ENCODE peak calls at places on chromosomes 2 and 18, in five cellular contexts. One of them, this sample, is unnamed.
A peak's percentile ranks its signal among the peaks of the same experiment; 100 is the strongest.

GRCh38 chr2:187379869-187380268 is 68.2 kb downstream of the CALCRL start:
- DNase-seq in left ventricle myocardium inferior: no peak
- DNase-seq in esophagus squamous epithelium: no peak
- DNase-seq in CD8-positive, alpha-beta T cell: no peak
- DNase-seq in OCI-LY7: no peak
- DNase-seq in this sample: no peak

GRCh38 chr2:62456721-62457539 is 49.1 kb downstream of the TMEM17 start:
- DNase-seq in left ventricle myocardium inferior: peak; percentile 66
- DNase-seq in esophagus squamous epithelium: peak; percentile 15
- DNase-seq in CD8-positive, alpha-beta T cell: peak; percentile 66
- DNase-seq in OCI-LY7: peak; percentile 41
- DNase-seq in this sample: peak; percentile 79

GRCh38 chr2:132977812-132978529 is 308.0 kb upstream of the LYPD1 start:
- DNase-seq in left ventricle myocardium inferior: no peak
- DNase-seq in esophagus squamous epithelium: no peak
- DNase-seq in CD8-positive, alpha-beta T cell: no peak
- DNase-seq in OCI-LY7: no peak
- DNase-seq in this sample: no peak

GRCh38 chr2:30335981-30336538 is 104.7 kb downstream of the LBH start:
- DNase-seq in left ventricle myocardium inferior: no peak
- DNase-seq in esophagus squamous epithelium: no peak
- DNase-seq in CD8-positive, alpha-beta T cell: no peak
- DNase-seq in OCI-LY7: no peak
- DNase-seq in this sample: no peak

GRCh38 chr2:132804045-132804444 is 134.0 kb upstream of the LYPD1 start:
- DNase-seq in left ventricle myocardium inferior: no peak
- DNase-seq in esophagus squamous epithelium: no peak
- DNase-seq in CD8-positive, alpha-beta T cell: no peak
- DNase-seq in OCI-LY7: peak; percentile 5
- DNase-seq in this sample: no peak

GRCh38 chr2:1612391-1613077 is 131.8 kb downstream of the PXDN start:
- DNase-seq in left ventricle myocardium inferior: no peak
- DNase-seq in esophagus squamous epithelium: no peak
- DNase-seq in CD8-positive, alpha-beta T cell: no peak
- DNase-seq in OCI-LY7: no peak
- DNase-seq in this sample: no peak

GRCh38 chr18:68740966-68741365 is 26.1 kb upstream of the TMX3 start:
- DNase-seq in left ventricle myocardium inferior: no peak
- DNase-seq in esophagus squamous epithelium: no peak
- DNase-seq in CD8-positive, alpha-beta T cell: no peak
- DNase-seq in OCI-LY7: no peak
- DNase-seq in this sample: no peak

GRCh38 chr2:162257416-162257815 is 14.2 kb upstream of the FAP start:
- DNase-seq in left ventricle myocardium inferior: no peak
- DNase-seq in esophagus squamous epithelium: no peak
- DNase-seq in CD8-positive, alpha-beta T cell: no peak
- DNase-seq in OCI-LY7: no peak
- DNase-seq in this sample: no peak

GRCh38 chr2:208929489-208929864 is 494.4 kb upstream of the MAP2 start:
- DNase-seq in left ventricle myocardium inferior: no peak
- DNase-seq in esophagus squamous epithelium: no peak
- DNase-seq in CD8-positive, alpha-beta T cell: no peak
- DNase-seq in OCI-LY7: no peak
- DNase-seq in this sample: no peak

GRCh38 chr18:48441405-48441881 is 32.3 kb upstream of the ZBTB7C start:
- DNase-seq in left ventricle myocardium inferior: peak; percentile 52
- DNase-seq in esophagus squamous epithelium: no peak
- DNase-seq in CD8-positive, alpha-beta T cell: no peak
- DNase-seq in OCI-LY7: no peak
- DNase-seq in this sample: peak; percentile 54

GRCh38 chr18:31143025-31143424 is 19.6 kb downstream of the DSC1 start:
- DNase-seq in left ventricle myocardium inferior: no peak
- DNase-seq in esophagus squamous epithelium: no peak
- DNase-seq in CD8-positive, alpha-beta T cell: no peak
- DNase-seq in OCI-LY7: no peak
- DNase-seq in this sample: no peak

GRCh38 chr18:78719821-78720220 is 259.8 kb upstream of the SALL3 start:
- DNase-seq in left ventricle myocardium inferior: no peak
- DNase-seq in esophagus squamous epithelium: no peak
- DNase-seq in CD8-positive, alpha-beta T cell: no peak
- DNase-seq in OCI-LY7: no peak
- DNase-seq in this sample: no peak

GRCh38 chr18:79365701-79366100 is 30.0 kb upstream of the NFATC1 start:
- DNase-seq in left ventricle myocardium inferior: no peak
- DNase-seq in esophagus squamous epithelium: no peak
- DNase-seq in CD8-positive, alpha-beta T cell: no peak
- DNase-seq in OCI-LY7: no peak
- DNase-seq in this sample: no peak

GRCh38 chr2:50722828-50723227 is 309.1 kb downstream of the NRXN1 start:
- DNase-seq in left ventricle myocardium inferior: no peak
- DNase-seq in esophagus squamous epithelium: no peak
- DNase-seq in CD8-positive, alpha-beta T cell: no peak
- DNase-seq in OCI-LY7: no peak
- DNase-seq in this sample: no peak

GRCh38 chr2:188394931-188395330 is 103.3 kb downstream of the GULP1 start:
- DNase-seq in left ventricle myocardium inferior: no peak
- DNase-seq in esophagus squamous epithelium: no peak
- DNase-seq in CD8-positive, alpha-beta T cell: no peak
- DNase-seq in OCI-LY7: no peak
- DNase-seq in this sample: no peak

GRCh38 chr18:59697236-59697932 is at the start of gene CCBE1:
- DNase-seq in left ventricle myocardium inferior: peak; percentile 60
- DNase-seq in esophagus squamous epithelium: no peak
- DNase-seq in CD8-positive, alpha-beta T cell: no peak
- DNase-seq in OCI-LY7: no peak
- DNase-seq in this sample: peak; percentile 80

GRCh38 chr2:109517118-109517889 is 96.5 kb downstream of the SEPTIN10 start:
- DNase-seq in left ventricle myocardium inferior: no peak
- DNase-seq in esophagus squamous epithelium: no peak
- DNase-seq in CD8-positive, alpha-beta T cell: no peak
- DNase-seq in OCI-LY7: no peak
- DNase-seq in this sample: no peak

GRCh38 chr2:185035906-185036305 is 437.6 kb downstream of the ZNF804A start:
- DNase-seq in left ventricle myocardium inferior: no peak
- DNase-seq in esophagus squamous epithelium: no peak
- DNase-seq in CD8-positive, alpha-beta T cell: no peak
- DNase-seq in OCI-LY7: no peak
- DNase-seq in this sample: no peak

GRCh38 chr2:54559593-54560145 is 103.5 kb downstream of the SPTBN1 start:
- DNase-seq in left ventricle myocardium inferior: no peak
- DNase-seq in esophagus squamous epithelium: no peak
- DNase-seq in CD8-positive, alpha-beta T cell: no peak
- DNase-seq in OCI-LY7: peak; percentile 42
- DNase-seq in this sample: no peak

GRCh38 chr2:54906711-54907110 is 143.5 kb downstream of the RTN4 start:
- DNase-seq in left ventricle myocardium inferior: no peak
- DNase-seq in esophagus squamous epithelium: no peak
- DNase-seq in CD8-positive, alpha-beta T cell: no peak
- DNase-seq in OCI-LY7: no peak
- DNase-seq in this sample: no peak

GRCh38 chr2:230711224-230711623 is 1.4 kb upstream of the CAB39 start:
- DNase-seq in left ventricle myocardium inferior: no peak
- DNase-seq in esophagus squamous epithelium: no peak
- DNase-seq in CD8-positive, alpha-beta T cell: no peak
- DNase-seq in OCI-LY7: no peak
- DNase-seq in this sample: no peak

GRCh38 chr2:227545990-227546389 is 52.7 kb upstream of the SCYGR2 start:
- DNase-seq in left ventricle myocardium inferior: no peak
- DNase-seq in esophagus squamous epithelium: no peak
- DNase-seq in CD8-positive, alpha-beta T cell: no peak
- DNase-seq in OCI-LY7: peak; percentile 16
- DNase-seq in this sample: no peak

GRCh38 chr2:57552885-57553284 is 493.7 kb upstream of the VRK2 start:
- DNase-seq in left ventricle myocardium inferior: no peak
- DNase-seq in esophagus squamous epithelium: no peak
- DNase-seq in CD8-positive, alpha-beta T cell: no peak
- DNase-seq in OCI-LY7: no peak
- DNase-seq in this sample: no peak

GRCh38 chr2:148022351-148022750 is 1.5 kb downstream of the MBD5 start:
- DNase-seq in left ventricle myocardium inferior: no peak
- DNase-seq in esophagus squamous epithelium: no peak
- DNase-seq in CD8-positive, alpha-beta T cell: no peak
- DNase-seq in OCI-LY7: no peak
- DNase-seq in this sample: no peak

GRCh38 chr2:196291873-196292800 is 120.8 kb upstream of the STK17B start:
- DNase-seq in left ventricle myocardium inferior: no peak
- DNase-seq in esophagus squamous epithelium: no peak
- DNase-seq in CD8-positive, alpha-beta T cell: no peak
- DNase-seq in OCI-LY7: no peak
- DNase-seq in this sample: no peak

GRCh38 chr2:150133623-150134022 is 353.8 kb downstream of the RND3 start:
- DNase-seq in left ventricle myocardium inferior: no peak
- DNase-seq in esophagus squamous epithelium: no peak
- DNase-seq in CD8-positive, alpha-beta T cell: no peak
- DNase-seq in OCI-LY7: no peak
- DNase-seq in this sample: no peak

GRCh38 chr18:63238711-63239110 is 80.9 kb downstream of the BCL2 start:
- DNase-seq in left ventricle myocardium inferior: no peak
- DNase-seq in esophagus squamous epithelium: no peak
- DNase-seq in CD8-positive, alpha-beta T cell: no peak
- DNase-seq in OCI-LY7: no peak
- DNase-seq in this sample: no peak

GRCh38 chr2:82811946-82812345 is 1647.1 kb downstream of the SUCLG1 start:
- DNase-seq in left ventricle myocardium inferior: no peak
- DNase-seq in esophagus squamous epithelium: no peak
- DNase-seq in CD8-positive, alpha-beta T cell: no peak
- DNase-seq in OCI-LY7: no peak
- DNase-seq in this sample: no peak
- H3K4me1 ChIP-seq in left ventricle myocardium inferior: no peaks in the 10 kb centered on the region
- H3K4me1 ChIP-seq in esophagus squamous epithelium: no peaks in the 10 kb centered on the region
- H3K4me1 ChIP-seq in CD8-positive, alpha-beta T cell: no peaks in the 10 kb centered on the region
- H3K4me1 ChIP-seq in OCI-LY7: no peaks in the 10 kb centered on the region
- H3K4me1 ChIP-seq in this sample: no peaks in the 10 kb centered on the region

GRCh38 chr18:13234528-13234795 is 15.9 kb downstream of the LDLRAD4 start:
- DNase-seq in left ventricle myocardium inferior: no peak
- DNase-seq in esophagus squamous epithelium: no peak
- DNase-seq in CD8-positive, alpha-beta T cell: no peak
- DNase-seq in OCI-LY7: no peak
- DNase-seq in this sample: no peak
- TF ChIP-seq CTCF in left ventricle myocardium inferior: no peak
- TF ChIP-seq CTCF in esophagus squamous epithelium: no peak
- TF ChIP-seq CTCF in CD8-positive, alpha-beta T cell: no peak
- TF ChIP-seq CTCF in OCI-LY7: no peak
- TF ChIP-seq CTCF in this sample: no peak

GRCh38 chr18:6341709-6342108 is 73.0 kb downstream of the L3MBTL4 start:
- DNase-seq in left ventricle myocardium inferior: no peak
- DNase-seq in esophagus squamous epithelium: no peak
- DNase-seq in CD8-positive, alpha-beta T cell: no peak
- DNase-seq in OCI-LY7: no peak
- DNase-seq in this sample: no peak
- H3K9me3 ChIP-seq in left ventricle myocardium inferior: peaks cover 73% of the 10 kb centered on the region
- H3K9me3 ChIP-seq in esophagus squamous epithelium: peaks cover 7% of the 10 kb centered on the region
- H3K9me3 ChIP-seq in CD8-positive, alpha-beta T cell: no peaks in the 10 kb centered on the region
- H3K9me3 ChIP-seq in OCI-LY7: peaks cover 5% of the 10 kb centered on the region
- H3K9me3 ChIP-seq in this sample: no peaks in the 10 kb centered on the region

DNA sequence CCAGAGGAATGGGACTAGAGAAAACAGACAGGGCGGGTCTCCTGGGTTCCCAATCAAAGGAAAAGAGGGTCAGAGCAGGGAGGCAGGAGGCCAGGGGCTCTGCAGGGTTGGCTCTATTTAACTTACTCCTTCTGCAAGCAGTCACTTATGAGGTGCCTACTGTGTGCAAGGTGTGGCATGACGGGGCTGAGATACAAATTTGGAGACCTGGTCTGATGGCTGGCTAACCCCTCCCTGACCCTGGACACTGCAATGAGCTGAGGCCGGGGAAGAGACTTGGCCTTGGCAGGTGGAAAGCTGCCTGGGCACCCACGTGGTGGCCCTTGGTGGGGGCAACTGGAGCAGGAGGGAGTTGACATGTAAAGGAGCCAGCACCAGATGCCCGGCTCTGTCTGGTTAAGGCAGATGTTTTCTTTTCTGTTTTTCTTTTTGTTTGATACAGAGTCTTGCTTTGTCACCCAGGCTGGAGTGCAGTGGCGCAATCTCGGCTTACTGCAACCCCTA is 148.5 kb upstream of the GATA6 start:
- DNase-seq in left ventricle myocardium inferior: no peak
- DNase-seq in esophagus squamous epithelium: no peak
- DNase-seq in CD8-positive, alpha-beta T cell: no peak
- DNase-seq in OCI-LY7: no peak
- DNase-seq in this sample: no peak
- H3K4me1 ChIP-seq in left ventricle myocardium inferior: no peaks in the 10 kb centered on the region
- H3K4me1 ChIP-seq in esophagus squamous epithelium: no peaks in the 10 kb centered on the region
- H3K4me1 ChIP-seq in CD8-positive, alpha-beta T cell: no peaks in the 10 kb centered on the region
- H3K4me1 ChIP-seq in OCI-LY7: no peaks in the 10 kb centered on the region
- H3K4me1 ChIP-seq in this sample: no peaks in the 10 kb centered on the region

GRCh38 chr2:221931251-221931991 is 359.3 kb upstream of the EPHA4 start:
- DNase-seq in left ventricle myocardium inferior: no peak
- DNase-seq in esophagus squamous epithelium: no peak
- DNase-seq in CD8-positive, alpha-beta T cell: no peak
- DNase-seq in OCI-LY7: no peak
- DNase-seq in this sample: no peak
- TF ChIP-seq CTCF in left ventricle myocardium inferior: no peak
- TF ChIP-seq CTCF in esophagus squamous epithelium: no peak
- TF ChIP-seq CTCF in CD8-positive, alpha-beta T cell: no peak
- TF ChIP-seq CTCF in OCI-LY7: no peak
- TF ChIP-seq CTCF in this sample: no peak

DNA sequence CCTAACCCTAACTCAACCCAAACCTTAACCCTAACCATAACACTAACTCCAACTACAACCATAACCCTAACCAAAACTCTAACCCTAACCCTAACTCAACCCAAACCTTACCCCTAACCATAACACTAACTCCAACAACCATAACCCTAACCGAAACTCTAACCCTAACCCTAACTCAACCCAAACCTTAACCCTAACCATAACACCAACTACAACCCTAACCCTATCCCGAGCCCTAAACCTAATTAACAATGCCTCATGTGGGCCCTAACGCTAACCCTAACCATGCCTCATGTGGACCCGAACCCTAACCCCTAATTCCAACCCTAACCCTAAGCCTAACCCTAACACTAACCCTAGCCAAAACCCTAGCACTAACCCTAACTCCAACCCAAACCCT is 11.5 kb upstream of the GPR35 start:
- DNase-seq in left ventricle myocardium inferior: no peak
- DNase-seq in esophagus squamous epithelium: no peak
- DNase-seq in CD8-positive, alpha-beta T cell: no peak
- DNase-seq in OCI-LY7: no peak
- DNase-seq in this sample: no peak
- H3K9me3 ChIP-seq in left ventricle myocardium inferior: no peaks in the 10 kb centered on the region
- H3K9me3 ChIP-seq in esophagus squamous epithelium: no peaks in the 10 kb centered on the region
- H3K9me3 ChIP-seq in CD8-positive, alpha-beta T cell: no peaks in the 10 kb centered on the region
- H3K9me3 ChIP-seq in OCI-LY7: no peaks in the 10 kb centered on the region
- H3K9me3 ChIP-seq in this sample: no peaks in the 10 kb centered on the region

GRCh38 chr2:126661702-126662465 is 5.9 kb downstream of the GYPC start:
- DNase-seq in left ventricle myocardium inferior: no peak
- DNase-seq in esophagus squamous epithelium: no peak
- DNase-seq in CD8-positive, alpha-beta T cell: no peak
- DNase-seq in OCI-LY7: no peak
- DNase-seq in this sample: no peak
- H3K4me1 ChIP-seq in left ventricle myocardium inferior: peaks cover 98% of the 10 kb centered on the region
- H3K4me1 ChIP-seq in esophagus squamous epithelium: peaks cover 88% of the 10 kb centered on the region
- H3K4me1 ChIP-seq in CD8-positive, alpha-beta T cell: peaks cover 90% of the 10 kb centered on the region
- H3K4me1 ChIP-seq in OCI-LY7: peaks cover 88% of the 10 kb centered on the region
- H3K4me1 ChIP-seq in this sample: peaks cover 33% of the 10 kb centered on the region

This sample was measured in heart right ventricle.